ENCODE peak calls at places on chromosomes 5 and 9, in five cellular contexts. One of them, this sample, is unnamed.

GRCh38 chr9:107751522-107752235 is 262.1 kb upstream of the KLF4 start:
- DNase-seq in left ventricle myocardium inferior: no peak
- DNase-seq in IMR-90: peak; percentile 83
- DNase-seq in neural progenitor cell: no peak
- DNase-seq in tibial nerve: peak; percentile 44
- DNase-seq in this sample: no peak

GRCh38 chr9:35538361-35539234 is 48.7 kb downstream of the RUSC2 start:
- DNase-seq in tibial nerve: peak; percentile 56
- DNase-seq in left ventricle myocardium inferior: peak; percentile 74
- DNase-seq in IMR-90: peak; percentile 82
- DNase-seq in neural progenitor cell: peak; percentile 76
- DNase-seq in this sample: peak; percentile 74

GRCh38 chr9:70046274-70047070 is 2.8 kb downstream of the MAMDC2 start:
- DNase-seq in tibial nerve: no peak
- DNase-seq in neural progenitor cell: no peak
- DNase-seq in IMR-90: no peak
- DNase-seq in left ventricle myocardium inferior: peak; percentile 25
- DNase-seq in this sample: no peak

GRCh38 chr9:134061688-134062371 is 6.0 kb downstream of the BRD3 start:
- DNase-seq in tibial nerve: no peak
- DNase-seq in neural progenitor cell: peak; percentile 1
- DNase-seq in IMR-90: no peak
- DNase-seq in left ventricle myocardium inferior: no peak
- DNase-seq in this sample: peak; percentile 86

GRCh38 chr9:74499770-74500583 is 2.8 kb downstream of the RORB start:
- DNase-seq in left ventricle myocardium inferior: no peak
- DNase-seq in neural progenitor cell: peak; percentile 38
- DNase-seq in IMR-90: no peak
- DNase-seq in tibial nerve: no peak
- DNase-seq in this sample: no peak

GRCh38 chr5:154677921-154678320 is 77.3 kb upstream of the LARP1 start:
- DNase-seq in left ventricle myocardium inferior: no peak
- DNase-seq in tibial nerve: no peak
- DNase-seq in IMR-90: peak; percentile 19
- DNase-seq in neural progenitor cell: no peak
- DNase-seq in this sample: no peak

GRCh38 chr5:135343417-135343816 is 55.6 kb downstream of the MACROH2A1 start:
- DNase-seq in tibial nerve: no peak
- DNase-seq in left ventricle myocardium inferior: no peak
- DNase-seq in IMR-90: no peak
- DNase-seq in neural progenitor cell: no peak
- DNase-seq in this sample: no peak

GRCh38 chr5:142179776-142180387 is 71.3 kb downstream of the NDFIP1 start:
- DNase-seq in IMR-90: no peak
- DNase-seq in tibial nerve: no peak
- DNase-seq in left ventricle myocardium inferior: no peak
- DNase-seq in neural progenitor cell: no peak
- DNase-seq in this sample: no peak

GRCh38 chr9:129609486-129610192 is 11.3 kb downstream of the C9orf50 start:
- DNase-seq in IMR-90: no peak
- DNase-seq in left ventricle myocardium inferior: peak; percentile 51
- DNase-seq in neural progenitor cell: peak; percentile 71
- DNase-seq in tibial nerve: peak; percentile 47
- DNase-seq in this sample: no peak

GRCh38 chr5:160448886-160449285 is 27.2 kb downstream of the PTTG1 start:
- DNase-seq in tibial nerve: no peak
- DNase-seq in left ventricle myocardium inferior: no peak
- DNase-seq in IMR-90: no peak
- DNase-seq in neural progenitor cell: no peak
- DNase-seq in this sample: no peak

GRCh38 chr9:33129886-33130284 is 37.3 kb downstream of the B4GALT1 start:
- DNase-seq in IMR-90: no peak
- DNase-seq in tibial nerve: no peak
- DNase-seq in neural progenitor cell: no peak
- DNase-seq in left ventricle myocardium inferior: no peak
- DNase-seq in this sample: no peak

GRCh38 chr5:35316611-35317307 is 86.5 kb upstream of the PRLR start:
- DNase-seq in left ventricle myocardium inferior: no peak
- DNase-seq in neural progenitor cell: no peak
- DNase-seq in tibial nerve: no peak
- DNase-seq in IMR-90: no peak
- DNase-seq in this sample: no peak

GRCh38 chr5:176589039-176589769 is 20.8 kb downstream of the GPRIN1 start:
- DNase-seq in neural progenitor cell: no peak
- DNase-seq in left ventricle myocardium inferior: no peak
- DNase-seq in IMR-90: no peak
- DNase-seq in tibial nerve: no peak
- DNase-seq in this sample: no peak

GRCh38 chr9:17005085-17005484 is 129.8 kb upstream of the CNTLN start:
- DNase-seq in IMR-90: peak; percentile 81
- DNase-seq in tibial nerve: no peak
- DNase-seq in left ventricle myocardium inferior: peak; percentile 31
- DNase-seq in neural progenitor cell: no peak
- DNase-seq in this sample: peak; percentile 60

GRCh38 chr9:4855861-4856260 is 63.1 kb downstream of the RCL1 start:
- DNase-seq in tibial nerve: no peak
- DNase-seq in neural progenitor cell: no peak
- DNase-seq in IMR-90: peak; percentile 78
- DNase-seq in left ventricle myocardium inferior: no peak
- DNase-seq in this sample: peak; percentile 21

GRCh38 chr5:6638236-6638635 is 5.0 kb downstream of the SRD5A1 start:
- DNase-seq in neural progenitor cell: no peak
- DNase-seq in IMR-90: no peak
- DNase-seq in left ventricle myocardium inferior: no peak
- DNase-seq in tibial nerve: no peak
- DNase-seq in this sample: no peak

GRCh38 chr5:169296456-169297220 is 4.3 kb downstream of the SLIT3 start:
- DNase-seq in left ventricle myocardium inferior: no peak
- DNase-seq in IMR-90: no peak
- DNase-seq in neural progenitor cell: no peak
- DNase-seq in tibial nerve: peak; percentile 60
- DNase-seq in this sample: peak; percentile 59

GRCh38 chr9:129458663-129459549 is 162.0 kb downstream of the C9orf50 start:
- DNase-seq in IMR-90: no peak
- DNase-seq in tibial nerve: no peak
- DNase-seq in left ventricle myocardium inferior: peak; percentile 54
- DNase-seq in neural progenitor cell: peak; percentile 45
- DNase-seq in this sample: peak; percentile 79

GRCh38 chr5:38473008-38473407 is 83.4 kb downstream of the LIFR start:
- DNase-seq in tibial nerve: no peak
- DNase-seq in neural progenitor cell: no peak
- DNase-seq in IMR-90: no peak
- DNase-seq in left ventricle myocardium inferior: peak; percentile 32
- DNase-seq in this sample: no peak

GRCh38 chr9:16254674-16255073 is 615.8 kb downstream of the BNC2 start:
- DNase-seq in tibial nerve: no peak
- DNase-seq in neural progenitor cell: no peak
- DNase-seq in IMR-90: no peak
- DNase-seq in left ventricle myocardium inferior: no peak
- DNase-seq in this sample: no peak

GRCh38 chr5:142551242-142552067 is 134.4 kb downstream of the FGF1 start:
- DNase-seq in IMR-90: peak; percentile 22
- DNase-seq in left ventricle myocardium inferior: no peak
- DNase-seq in neural progenitor cell: peak; percentile 74
- DNase-seq in tibial nerve: no peak
- DNase-seq in this sample: no peak

GRCh38 chr9:124492818-124493217 is 14.4 kb downstream of the NR5A1 start:
- DNase-seq in IMR-90: no peak
- DNase-seq in neural progenitor cell: no peak
- DNase-seq in tibial nerve: no peak
- DNase-seq in left ventricle myocardium inferior: no peak
- DNase-seq in this sample: no peak

GRCh38 chr5:168407222-168407621 is 79.0 kb upstream of the RARS1 start:
- DNase-seq in neural progenitor cell: no peak
- DNase-seq in IMR-90: peak; percentile 25
- DNase-seq in tibial nerve: no peak
- DNase-seq in left ventricle myocardium inferior: no peak
- DNase-seq in this sample: no peak

GRCh38 chr9:71587576-71588362 is 180.5 kb downstream of the CEMIP2 start:
- DNase-seq in tibial nerve: no peak
- DNase-seq in left ventricle myocardium inferior: no peak
- DNase-seq in IMR-90: peak; percentile 53
- DNase-seq in neural progenitor cell: no peak
- DNase-seq in this sample: no peak

GRCh38 chr5:72300590-72301339 is 19.3 kb downstream of the MRPS27 start:
- DNase-seq in IMR-90: no peak
- DNase-seq in tibial nerve: no peak
- DNase-seq in left ventricle myocardium inferior: no peak
- DNase-seq in neural progenitor cell: no peak
- DNase-seq in this sample: no peak

GRCh38 chr5:1103505-1104326 is 8.1 kb downstream of the SLC12A7 start:
- DNase-seq in IMR-90: no peak
- DNase-seq in tibial nerve: peak; percentile 60
- DNase-seq in neural progenitor cell: no peak
- DNase-seq in left ventricle myocardium inferior: peak; percentile 88
- DNase-seq in this sample: peak; percentile 76

GRCh38 chr5:6402939-6403338 is 24.6 kb upstream of the MED10 start:
- DNase-seq in tibial nerve: no peak
- DNase-seq in left ventricle myocardium inferior: no peak
- DNase-seq in IMR-90: no peak
- DNase-seq in neural progenitor cell: no peak
- DNase-seq in this sample: no peak

GRCh38 chr5:88677943-88678779 is 204.8 kb downstream of the MEF2C start:
- DNase-seq in neural progenitor cell: peak; percentile 71
- DNase-seq in IMR-90: no peak
- DNase-seq in tibial nerve: no peak
- DNase-seq in left ventricle myocardium inferior: no peak
- DNase-seq in this sample: no peak

GRCh38 chr5:95631265-95631957 is 11.5 kb downstream of the GPR150 start:
- DNase-seq in left ventricle myocardium inferior: no peak
- DNase-seq in tibial nerve: no peak
- DNase-seq in neural progenitor cell: no peak
- DNase-seq in IMR-90: peak; percentile 89
- DNase-seq in this sample: no peak

GRCh38 chr9:133137451-133138231 is 16.6 kb upstream of the RALGDS start:
- DNase-seq in tibial nerve: no peak
- DNase-seq in neural progenitor cell: no peak
- DNase-seq in left ventricle myocardium inferior: peak; percentile 71
- DNase-seq in IMR-90: no peak
- DNase-seq in this sample: peak; percentile 89

DNA sequence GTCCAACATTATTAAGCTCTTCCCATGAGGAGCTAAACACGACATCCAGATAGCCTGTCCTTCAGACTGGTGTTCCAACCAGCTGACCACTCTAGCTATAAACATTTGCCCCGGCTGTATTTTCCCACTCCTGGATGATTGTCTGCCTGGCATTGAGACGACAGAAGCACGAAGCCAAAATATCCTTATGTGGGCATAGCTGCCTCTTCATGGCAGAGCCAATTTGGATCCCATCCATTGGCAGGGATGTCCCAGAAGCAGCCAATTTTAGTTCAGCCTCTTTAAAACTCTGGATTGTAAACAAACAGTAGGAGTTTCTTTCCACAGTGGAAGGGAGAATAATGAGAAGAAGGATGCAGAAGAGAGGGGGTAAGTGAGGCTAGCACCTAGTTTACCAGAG is 507.6 kb downstream of the CETN3 start:
- DNase-seq in IMR-90: no peak
- DNase-seq in neural progenitor cell: no peak
- DNase-seq in tibial nerve: no peak
- DNase-seq in left ventricle myocardium inferior: no peak
- DNase-seq in this sample: peak; percentile 15
- H3K4me1 ChIP-seq in IMR-90: no peaks in the 10 kb centered on the region
- H3K4me1 ChIP-seq in neural progenitor cell: no peaks in the 10 kb centered on the region
- H3K4me1 ChIP-seq in tibial nerve: no peaks in the 10 kb centered on the region
- H3K4me1 ChIP-seq in left ventricle myocardium inferior: peaks cover 6% of the 10 kb centered on the region
- H3K4me1 ChIP-seq in this sample: no peaks in the 10 kb centered on the region

GRCh38 chr9:135152608-135153337 is 65.3 kb downstream of the OLFM1 start:
- DNase-seq in neural progenitor cell: peak; percentile 46
- DNase-seq in left ventricle myocardium inferior: no peak
- DNase-seq in tibial nerve: no peak
- DNase-seq in IMR-90: no peak
- DNase-seq in this sample: no peak

GRCh38 chr9:135149876-135150275 is 62.4 kb downstream of the OLFM1 start:
- DNase-seq in neural progenitor cell: no peak
- DNase-seq in tibial nerve: no peak
- DNase-seq in IMR-90: no peak
- DNase-seq in left ventricle myocardium inferior: no peak
- DNase-seq in this sample: no peak

GRCh38 chr9:135150981-135151380 is 63.5 kb downstream of the OLFM1 start:
- DNase-seq in neural progenitor cell: no peak
- DNase-seq in left ventricle myocardium inferior: no peak
- DNase-seq in IMR-90: no peak
- DNase-seq in tibial nerve: no peak
- DNase-seq in this sample: no peak

GRCh38 chr9:135154050-135154570 is 66.6 kb downstream of the OLFM1 start:
- DNase-seq in tibial nerve: no peak
- DNase-seq in IMR-90: no peak
- DNase-seq in left ventricle myocardium inferior: no peak
- DNase-seq in neural progenitor cell: no peak
- DNase-seq in this sample: no peak

DNA sequence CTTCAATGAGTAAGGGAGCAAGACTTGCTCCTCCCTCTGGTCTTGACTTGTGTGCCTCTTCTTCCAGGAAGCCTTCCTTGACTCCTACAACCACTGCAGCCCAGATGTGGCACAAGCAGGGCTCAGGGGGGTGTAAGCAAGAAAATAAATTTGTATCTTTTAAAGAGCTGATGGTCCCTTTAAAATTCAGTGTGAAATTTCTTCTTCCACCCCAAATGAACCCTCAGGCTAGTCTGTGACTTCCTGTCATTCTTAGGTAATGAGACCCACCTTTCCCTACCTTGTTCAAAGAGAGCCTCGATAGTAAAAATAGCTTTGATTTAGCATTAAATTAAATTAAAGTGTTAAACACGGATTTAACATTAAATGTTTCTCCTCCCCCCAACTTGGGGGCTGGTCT is 64.4 kb downstream of the OLFM1 start:
- DNase-seq in tibial nerve: no peak
- DNase-seq in IMR-90: no peak
- DNase-seq in left ventricle myocardium inferior: no peak
- DNase-seq in neural progenitor cell: no peak
- DNase-seq in this sample: no peak
- H3K9me3 ChIP-seq in tibial nerve: no peaks in the 10 kb centered on the region
- H3K9me3 ChIP-seq in IMR-90: peaks cover 51% of the 10 kb centered on the region
- H3K9me3 ChIP-seq in left ventricle myocardium inferior: peaks cover 7% of the 10 kb centered on the region
- H3K9me3 ChIP-seq in neural progenitor cell: no peaks in the 10 kb centered on the region
- H3K9me3 ChIP-seq in this sample: no peaks in the 10 kb centered on the region

GRCh38 chr5:68286612-68286912 is 71.0 kb downstream of the PIK3R1 start:
- DNase-seq in neural progenitor cell: no peak
- DNase-seq in left ventricle myocardium inferior: no peak
- DNase-seq in tibial nerve: no peak
- DNase-seq in IMR-90: no peak
- DNase-seq in this sample: no peak
- TF ChIP-seq CTCF in neural progenitor cell: no peak
- TF ChIP-seq CTCF in left ventricle myocardium inferior: no peak
- TF ChIP-seq CTCF in tibial nerve: no peak
- TF ChIP-seq CTCF in IMR-90: no peak
- TF ChIP-seq CTCF in this sample: no peak

DNA sequence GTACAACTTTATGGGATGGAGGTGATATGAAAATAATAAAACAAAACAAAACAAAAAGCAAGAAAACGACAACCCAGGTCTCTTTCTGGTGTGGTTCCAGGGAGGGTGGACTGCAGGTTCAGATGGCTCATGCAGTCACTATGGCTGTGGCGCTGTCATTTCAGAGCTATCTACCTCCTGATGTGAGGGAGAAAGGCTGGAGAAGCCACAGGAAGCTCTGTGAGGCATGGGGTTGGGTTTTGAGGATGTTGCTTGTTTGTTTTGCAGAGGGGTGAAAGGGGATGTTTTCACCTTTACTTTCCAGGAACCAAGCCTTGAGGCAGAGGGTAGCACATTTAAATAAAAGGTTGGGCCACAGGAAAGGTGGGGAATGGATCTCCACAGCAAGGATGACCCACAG is 18.7 kb downstream of the NIPAL4 start:
- DNase-seq in IMR-90: no peak
- DNase-seq in neural progenitor cell: no peak
- DNase-seq in tibial nerve: no peak
- DNase-seq in left ventricle myocardium inferior: no peak
- DNase-seq in this sample: no peak
- H3K4me1 ChIP-seq in IMR-90: peaks cover 5% of the 10 kb centered on the region
- H3K4me1 ChIP-seq in neural progenitor cell: peaks cover 6% of the 10 kb centered on the region
- H3K4me1 ChIP-seq in tibial nerve: no peaks in the 10 kb centered on the region
- H3K4me1 ChIP-seq in left ventricle myocardium inferior: peaks cover 29% of the 10 kb centered on the region
- H3K4me1 ChIP-seq in this sample: no peaks in the 10 kb centered on the region